ENCODE peak calls at places on chromosomes 7 and 10, in four cellular contexts. R is left lung, G is fibroblast of the aortic adventitia, L is IMR-90. P is an unnamed sample.

GRCh38 chr7:55187701-55188491 is 169.1 kb downstream of the EGFR start:
- DNase-seq in G (no peak), R (no peak), L (no peak), P (no peak)

GRCh38 chr7:5702876-5703571 is 78.4 kb downstream of the RNF216 start:
- DNase-seq in G (no peak), R (no peak), L (peak; percentile 60), P (peak; percentile 30)

GRCh38 chr10:43595739-43596298 is 10.4 kb upstream of the ZNF485 start:
- DNase-seq in R (no peak), G (no peak), L (no peak), P (no peak)

GRCh38 chr10:28991738-28992270 is 297.1 kb upstream of the LYZL1 start:
- DNase-seq in G (peak; percentile 53), L (peak; percentile 53), R (peak; percentile 40), P (peak; percentile 55)

GRCh38 chr10:22017283-22018020 is 13.9 kb upstream of the DNAJC1 start:
- DNase-seq in G (peak; percentile 29), R (no peak), L (no peak), P (no peak)

GRCh38 chr10:128808921-128809440 is 658.1 kb upstream of the MGMT start:
- DNase-seq in L (no peak), R (no peak), G (no peak), P (no peak)

GRCh38 chr7:45073031-45073842 is 15.5 kb downstream of the NACAD start:
- DNase-seq in R (peak; percentile 22), G (no peak), L (no peak), P (no peak)

GRCh38 chr7:51236470-51237127 is 80.0 kb downstream of the COBL start:
- DNase-seq in R (no peak), L (no peak), G (no peak), P (no peak)

GRCh38 chr7:127760436-127761031 is 108.5 kb downstream of the SND1 start:
- DNase-seq in L (no peak), R (no peak), G (no peak), P (no peak)

GRCh38 chr7:55271069-55271468 is 94.1 kb upstream of the LANCL2 start:
- DNase-seq in R (no peak), L (peak; percentile 26), G (peak; percentile 28), P (peak; percentile 23)

GRCh38 chr10:49149881-49150280 is 16.1 kb upstream of the FAM170B start:
- DNase-seq in G (no peak), L (no peak), R (no peak), P (no peak)

GRCh38 chr10:31929260-31929985 is 792 bp upstream of the ARHGAP12 start:
- DNase-seq in L (no peak), G (peak; percentile 44), R (peak; percentile 65), P (peak; percentile 32)

GRCh38 chr10:42998481-42999384 is 78.1 kb upstream of the RET start:
- DNase-seq in L (no peak), R (no peak), G (no peak), P (no peak)

GRCh38 chr7:149882264-149883048 is 8.7 kb downstream of the ATP6V0E2 start:
- DNase-seq in L (no peak), G (peak; percentile 25), R (no peak), P (no peak)

GRCh38 chr10:53580465-53580864 is 807.9 kb upstream of the MBL2 start:
- DNase-seq in L (no peak), G (no peak), R (no peak), P (no peak)

GRCh38 chr10:6382081-6382480 is 179.3 kb downstream of the PFKFB3 start:
- DNase-seq in L (peak; percentile 74), R (peak; percentile 48), G (peak; percentile 49), P (peak; percentile 68)

GRCh38 chr10:101091546-101092290 is 29.9 kb downstream of the KAZALD1 start:
- DNase-seq in L (no peak), R (no peak), G (no peak), P (no peak)

GRCh38 chr7:92133737-92134270 is 473 bp downstream of the CYP51A1 start:
- DNase-seq in G (peak; percentile 61), R (peak; percentile 73), L (peak; percentile 61), P (peak; percentile 61)

GRCh38 chr7:22675917-22676343 is 51.1 kb upstream of the IL6 start:
- DNase-seq in L (peak; percentile 86), G (no peak), R (no peak), P (peak; percentile 56)

GRCh38 chr7:106353944-106354343 is 69.2 kb upstream of the NAMPT start:
- DNase-seq in G (no peak), L (no peak), R (no peak), P (no peak)

GRCh38 chr7:78279035-78279434 is 480.5 kb downstream of the PHTF2 start:
- DNase-seq in G (peak; percentile 58), R (no peak), L (peak; percentile 91), P (peak; percentile 78)

GRCh38 chr10:44261296-44261695 is 123.6 kb downstream of the CXCL12 start:
- DNase-seq in G (no peak), L (no peak), R (no peak), P (no peak)

GRCh38 chr10:663844-664243 is 25.6 kb downstream of the DIP2C start:
- DNase-seq in G (no peak), R (no peak), L (no peak), P (no peak)

GRCh38 chr7:152076324-152076821 is 50.9 kb downstream of the GALNT11 start:
- DNase-seq in G (peak; percentile 17), L (no peak), R (no peak), P (no peak)

DNA sequence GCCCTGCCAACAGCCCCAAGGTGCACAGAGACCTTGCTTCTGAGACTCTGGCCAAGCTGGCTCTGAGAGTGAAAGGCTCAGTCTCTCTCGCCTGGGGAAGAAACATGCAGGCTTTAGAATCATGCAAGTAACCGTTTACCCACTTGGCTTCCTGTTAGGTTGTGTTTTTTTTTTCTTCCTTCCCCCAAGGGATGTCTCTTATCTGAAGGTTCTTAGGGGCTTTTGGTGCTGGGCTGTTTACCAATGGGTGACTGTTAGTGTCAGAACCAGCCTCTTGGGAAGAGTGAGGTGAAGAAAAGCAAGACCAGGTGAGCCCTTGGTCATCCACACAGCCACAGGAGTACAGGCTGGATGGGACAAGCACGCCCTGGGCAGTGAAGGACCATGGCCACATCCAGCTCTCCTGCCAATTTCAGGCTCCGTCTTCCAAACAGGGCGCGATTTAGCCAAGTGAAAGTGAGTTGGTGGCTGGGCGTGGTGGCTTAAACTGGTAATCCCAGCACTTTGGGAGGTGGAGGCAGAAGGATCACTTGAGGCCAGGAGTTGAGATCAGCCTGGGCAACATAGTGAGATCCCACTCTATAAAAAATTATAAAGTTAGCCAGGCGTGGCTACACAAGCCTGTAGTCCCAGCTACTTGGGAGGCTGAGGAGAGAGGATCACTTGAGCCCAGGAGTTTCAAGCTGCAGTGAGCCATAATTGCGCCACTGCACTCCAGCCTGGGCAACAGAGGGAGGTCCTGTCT is 76.3 kb upstream of the CUX1 start:
- DNase-seq in G (no peak), R (no peak), L (no peak), P (no peak)
- TF ChIP-seq CTCF in G (no peak), R (no peak), L (no peak), P (no peak)

DNA sequence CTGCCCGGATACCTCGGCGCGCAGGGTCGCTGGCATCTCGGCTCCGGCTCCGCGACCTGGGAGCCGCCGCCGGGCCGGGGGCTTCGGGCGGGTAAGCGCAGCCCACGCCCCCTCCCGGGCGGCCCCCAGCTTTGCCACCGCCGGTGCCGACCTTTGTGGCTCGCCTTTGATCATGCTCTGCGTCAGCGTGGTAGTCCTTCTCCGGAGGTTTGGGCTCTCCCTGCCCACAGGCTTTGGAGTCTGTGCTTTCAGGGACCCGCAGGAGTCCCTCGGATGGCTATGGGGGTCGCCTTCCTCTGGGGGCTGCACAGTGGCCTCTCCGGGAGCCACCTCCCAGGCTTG is 7.3 kb downstream of the ATP6V1F start:
- DNase-seq in L (no peak), R (no peak), G (no peak), P (no peak)
- H3K4me3 ChIP-seq in L (no peak overlapping the region), R (peak overlapping the region; percentile 47), G (peak overlapping the region; percentile 54), P (no peak overlapping the region)

GRCh38 chr10:79398642-79399041 is 46.8 kb downstream of the ZCCHC24 start:
- DNase-seq in L (no peak), G (no peak), R (no peak), P (no peak)
- TF ChIP-seq CTCF in L (no peak), G (no peak), R (no peak), P (no peak)

GRCh38 chr7:1666779-1667565 is 3.1 kb upstream of the ELFN1 start:
- DNase-seq in G (no peak), R (peak; percentile 34), L (no peak), P (no peak)

GRCh38 chr7:1667566-1668485 is 2.3 kb upstream of the ELFN1 start:
- DNase-seq in R (peak; percentile 25), G (no peak), L (no peak), P (no peak)

GRCh38 chr7:1665721-1666250 is 4.3 kb upstream of the ELFN1 start:
- DNase-seq in R (peak; percentile 30), L (peak; percentile 4), G (no peak), P (no peak)

GRCh38 chr7:1664711-1665591 is 5.1 kb upstream of the ELFN1 start:
- DNase-seq in G (peak; percentile 61), L (peak; percentile 41), R (peak; percentile 55), P (peak; percentile 58)

DNA sequence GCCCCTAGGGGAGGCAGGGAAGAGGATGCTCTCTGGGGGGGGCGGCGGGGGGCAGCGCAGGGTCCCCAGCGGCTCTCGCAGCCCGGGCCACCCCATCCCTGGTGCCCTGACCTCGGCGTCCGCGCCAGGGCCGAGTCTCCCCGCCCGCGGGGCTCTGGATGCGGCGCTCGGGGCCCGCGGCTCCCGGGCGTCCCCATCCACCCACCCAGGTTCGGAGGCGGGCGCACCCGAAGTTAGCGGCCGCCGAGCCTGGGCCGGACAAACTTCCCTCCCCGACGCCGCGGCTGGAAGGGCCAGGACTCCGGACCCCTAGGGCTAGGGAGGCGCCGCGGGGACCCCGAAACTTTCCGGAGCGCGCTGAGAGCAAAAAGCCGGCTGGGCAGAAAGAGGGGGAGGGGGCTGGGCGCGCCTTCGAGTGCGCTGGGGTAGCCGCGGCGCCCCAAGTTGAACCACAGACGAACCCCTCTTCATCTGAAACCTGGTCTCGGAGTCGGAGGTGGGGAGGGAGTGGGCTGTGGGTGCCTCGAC is 3.8 kb upstream of the ELFN1 start:
- DNase-seq in L (no peak), R (no peak), G (no peak), P (no peak)
- H3K4me3 ChIP-seq in L (peak overlapping the region; percentile 42), R (peak overlapping the region; percentile 48), G (peak overlapping the region; percentile 61), P (peak overlapping the region; percentile 30)

GRCh38 chr7:119929891-119930290 is 343.1 kb upstream of the KCND2 start:
- DNase-seq in L (no peak), G (peak; percentile 17), R (no peak), P (peak; percentile 7)

GRCh38 chr7:119931230-119931824 is 341.6 kb upstream of the KCND2 start:
- DNase-seq in R (no peak), G (no peak), L (no peak), P (peak; percentile 55)

GRCh38 chr7:119925890-119926289 is 347.1 kb upstream of the KCND2 start:
- DNase-seq in R (no peak), G (no peak), L (no peak), P (no peak)
- TF ChIP-seq CTCF in R (no peak), G (no peak), L (no peak), P (no peak)

P was measured in astrocyte of the spinal cord.